ENCODE peak calls at places on chromosomes 12 and 14, in eight cellular contexts. F is activated T-cell treated with anti-CD3 and anti-CD28 coated beads for 24 hours; O is fibroblast of pulmonary artery; N is RPMI7951; Z is activated naive CD8-positive, alpha-beta T cell treated with anti-CD3 and anti-CD28 coated beads, Interleukin-2, amount 10 ng/mL, durations not matched to agents 7 days and 5 days; D is RPMI8226; S is H54; H is occipital lobe. T is an unnamed sample.

GRCh38 chr12:4388662-4389061 is 9.2 kb upstream of the FGF23 start:
- DNase-seq in N (no peak), S (no peak), Z (no peak), O (no peak), F (no peak), H (no peak), D (no peak), T (no peak)

GRCh38 chr14:59707778-59708635 is 131.4 kb upstream of the CCDC175 start:
- DNase-seq in H (no peak), O (peak), Z (no peak), N (no peak), D (no peak), S (no peak), F (no peak), T (no peak)

GRCh38 chr12:54821676-54822075 is 32.6 kb upstream of the MUCL1 start:
- DNase-seq in D (no peak), O (no peak), S (no peak), N (no peak), F (no peak), Z (no peak), H (no peak), T (no peak)

GRCh38 chr14:91372680-91373495 is 44.7 kb downstream of the CCDC88C start:
- DNase-seq in O (no peak), N (no peak), Z (peak), D (peak), F (no peak), H (no peak), S (no peak), T (no peak)

GRCh38 chr12:103840881-103841689 is at the start of gene NT5DC3:
- DNase-seq in O (peak), S (peak), H (peak), N (peak), Z (peak), D (peak), F (peak), T (peak)

GRCh38 chr14:25231006-25231405 is 181.1 kb upstream of the STXBP6 start:
- DNase-seq in S (no peak), F (no peak), H (no peak), N (peak), O (peak), Z (no peak), D (no peak), T (no peak)

GRCh38 chr12:108675792-108676191 is 42.1 kb upstream of the SELPLG start:
- DNase-seq in S (no peak), Z (no peak), H (no peak), N (no peak), F (no peak), D (no peak), O (no peak), T (no peak)

GRCh38 chr14:37122288-37122687 is 50.1 kb downstream of the SLC25A21 start:
- DNase-seq in Z (no peak), O (peak), D (no peak), N (peak), H (no peak), F (no peak), S (peak), T (peak)

GRCh38 chr14:70735043-70735442 is 74.3 kb downstream of the MAP3K9 start:
- DNase-seq in Z (no peak), O (peak), N (peak), D (no peak), S (no peak), F (no peak), H (no peak), T (no peak)

GRCh38 chr12:94674835-94675234 is 24.5 kb upstream of the TMCC3 start:
- DNase-seq in D (no peak), S (no peak), O (no peak), H (no peak), N (no peak), F (no peak), Z (no peak), T (no peak)

GRCh38 chr12:43761535-43761934 is 2.8 kb downstream of the IRAK4 start:
- DNase-seq in N (no peak), F (no peak), Z (no peak), D (no peak), H (no peak), O (no peak), S (no peak), T (no peak)

GRCh38 chr12:121400332-121401139 is 618 bp downstream of the RNF34 start:
- DNase-seq in D (peak), O (peak), H (no peak), N (peak), Z (no peak), S (peak), F (peak), T (peak)

GRCh38 chr12:52976574-52977071 is 27.7 kb downstream of the KRT18 start:
- DNase-seq in D (no peak), O (peak), F (no peak), S (no peak), H (no peak), Z (no peak), N (peak), T (no peak)

GRCh38 chr12:57795354-57795753 is 12.8 kb downstream of the TSFM start:
- DNase-seq in F (no peak), O (no peak), Z (no peak), H (no peak), S (no peak), N (peak), D (no peak), T (no peak)

GRCh38 chr14:78848234-78848820 is 678.2 kb downstream of the NRXN3 start:
- DNase-seq in S (peak), D (peak), O (peak), F (no peak), N (peak), H (no peak), Z (no peak), T (peak)

GRCh38 chr14:54784060-54784459 is 118.6 kb downstream of the GCH1 start:
- DNase-seq in Z (no peak), S (no peak), N (no peak), D (no peak), H (no peak), F (no peak), O (no peak), T (no peak)

GRCh38 chr12:131116437-131117117 is 162.9 kb downstream of the ADGRD1 start:
- DNase-seq in O (peak), F (no peak), H (no peak), Z (no peak), D (no peak), N (no peak), S (no peak), T (no peak)

GRCh38 chr14:62179367-62180018 is 417.3 kb downstream of the SNAPC1 start:
- DNase-seq in O (peak), Z (no peak), S (peak), N (peak), H (peak), F (peak), D (peak), T (peak)

GRCh38 chr12:10607885-10608458 is 5.4 kb downstream of the MAGOHB start:
- DNase-seq in F (no peak), N (peak), D (no peak), H (no peak), O (peak), Z (no peak), S (no peak), T (no peak)

GRCh38 chr14:53741379-53742225 is 215.0 kb downstream of the BMP4 start:
- DNase-seq in S (no peak), Z (no peak), N (peak), O (no peak), F (no peak), D (no peak), H (no peak), T (no peak)

GRCh38 chr12:96496944-96497343 is 7.6 kb downstream of the CFAP54 start:
- DNase-seq in D (no peak), S (no peak), F (no peak), H (no peak), O (no peak), N (no peak), Z (no peak), T (no peak)

GRCh38 chr12:68647507-68647906 is 36.8 kb downstream of the RAP1B start:
- DNase-seq in D (no peak), S (no peak), F (no peak), Z (no peak), N (no peak), O (no peak), H (no peak), T (no peak)

GRCh38 chr14:89589400-89590128 is 172.5 kb upstream of the FOXN3 start:
- DNase-seq in F (no peak), D (peak), N (no peak), S (no peak), H (no peak), Z (no peak), O (no peak), T (no peak)

GRCh38 chr12:11496157-11496851 is 100.9 kb upstream of the PRB2 start:
- DNase-seq in H (no peak), F (no peak), D (no peak), N (no peak), Z (no peak), O (no peak), S (no peak), T (no peak)

GRCh38 chr14:53742226-53742607 is 214.4 kb downstream of the BMP4 start:
- DNase-seq in O (no peak), S (no peak), Z (no peak), N (peak), H (no peak), D (no peak), F (no peak), T (peak)

GRCh38 chr12:46267618-46268348 is 1.1 kb downstream of the SLC38A1 start:
- DNase-seq in H (peak), O (peak), D (peak), N (peak), S (no peak), F (peak), Z (peak), T (no peak)

GRCh38 chr12:124264879-124265278 is 30.0 kb upstream of the RFLNA start:
- DNase-seq in N (no peak), H (no peak), Z (no peak), S (no peak), F (no peak), O (no peak), D (no peak), T (no peak)